ENCODE peak calls at places on chromosomes 11 and 22, in four cellular contexts. W is fibroblast of the aortic adventitia, O is omental fat pad, P is endothelial cell. L is an unnamed sample.

GRCh38 chr11:120027546-120028180 is 110.2 kb downstream of the TRIM29 start:
- DNase-seq in W (no peak), O (no peak), P (no peak), L (no peak)

GRCh38 chr22:26586556-26587325 is 3.2 kb downstream of the TPST2 start:
- DNase-seq in W (no peak), O (no peak), P (no peak), L (no peak)

GRCh38 chr11:76598426-76598839 is 72.1 kb downstream of the LRRC32 start:
- DNase-seq in W (peak), O (no peak), P (peak), L (no peak)

GRCh38 chr11:2302280-2302843 is 549 bp downstream of the TSPAN32 start:
- DNase-seq in W (no peak), O (peak), P (no peak), L (no peak)

GRCh38 chr11:119830400-119830799 is 101.4 kb upstream of the NECTIN1 start:
- DNase-seq in W (no peak), O (no peak), P (no peak), L (no peak)

GRCh38 chr11:70270877-70271634 is 566 bp downstream of the PPFIA1 start:
- DNase-seq in W (peak), O (no peak), P (peak), L (peak)

GRCh38 chr22:49205401-49205800 is 622.3 kb downstream of the BRD1 start:
- DNase-seq in W (no peak), O (no peak), P (no peak), L (peak)

GRCh38 chr11:19953909-19954308 is 206.4 kb downstream of the DBX1 start:
- DNase-seq in W (peak), O (no peak), P (peak), L (no peak)

GRCh38 chr11:121559812-121560211 is 107.0 kb upstream of the SORL1-AS1 start:
- DNase-seq in W (no peak), O (no peak), P (no peak), L (no peak)

GRCh38 chr22:48427731-48428211 is 1399.9 kb downstream of the BRD1 start:
- DNase-seq in W (no peak), O (no peak), P (no peak), L (no peak)

GRCh38 chr11:128716661-128717210 is 22.9 kb downstream of the FLI1 start:
- DNase-seq in W (peak), O (no peak), P (no peak), L (no peak)

GRCh38 chr11:68038226-68038717 is 553 bp upstream of the TCIRG1 start:
- DNase-seq in W (no peak), O (no peak), P (no peak), L (no peak)

GRCh38 chr22:48186121-48186790 is 1423.8 kb downstream of the TBC1D22A start:
- DNase-seq in W (no peak), O (no peak), P (no peak), L (no peak)

GRCh38 chr22:28029962-28030361 is 110.9 kb upstream of the PITPNB start:
- DNase-seq in W (no peak), O (no peak), P (no peak), L (no peak)

GRCh38 chr11:5737091-5737490 is 843 bp downstream of the OR56B1 start:
- DNase-seq in W (peak), O (no peak), P (no peak), L (no peak)

GRCh38 chr11:12979928-12980689 is 29.0 kb upstream of the RASSF10 start:
- DNase-seq in W (no peak), O (no peak), P (peak), L (no peak)

GRCh38 chr22:43554259-43554636 is 142.4 kb downstream of the MPPED1 start:
- DNase-seq in W (no peak), O (no peak), P (no peak), L (peak)

DNA sequence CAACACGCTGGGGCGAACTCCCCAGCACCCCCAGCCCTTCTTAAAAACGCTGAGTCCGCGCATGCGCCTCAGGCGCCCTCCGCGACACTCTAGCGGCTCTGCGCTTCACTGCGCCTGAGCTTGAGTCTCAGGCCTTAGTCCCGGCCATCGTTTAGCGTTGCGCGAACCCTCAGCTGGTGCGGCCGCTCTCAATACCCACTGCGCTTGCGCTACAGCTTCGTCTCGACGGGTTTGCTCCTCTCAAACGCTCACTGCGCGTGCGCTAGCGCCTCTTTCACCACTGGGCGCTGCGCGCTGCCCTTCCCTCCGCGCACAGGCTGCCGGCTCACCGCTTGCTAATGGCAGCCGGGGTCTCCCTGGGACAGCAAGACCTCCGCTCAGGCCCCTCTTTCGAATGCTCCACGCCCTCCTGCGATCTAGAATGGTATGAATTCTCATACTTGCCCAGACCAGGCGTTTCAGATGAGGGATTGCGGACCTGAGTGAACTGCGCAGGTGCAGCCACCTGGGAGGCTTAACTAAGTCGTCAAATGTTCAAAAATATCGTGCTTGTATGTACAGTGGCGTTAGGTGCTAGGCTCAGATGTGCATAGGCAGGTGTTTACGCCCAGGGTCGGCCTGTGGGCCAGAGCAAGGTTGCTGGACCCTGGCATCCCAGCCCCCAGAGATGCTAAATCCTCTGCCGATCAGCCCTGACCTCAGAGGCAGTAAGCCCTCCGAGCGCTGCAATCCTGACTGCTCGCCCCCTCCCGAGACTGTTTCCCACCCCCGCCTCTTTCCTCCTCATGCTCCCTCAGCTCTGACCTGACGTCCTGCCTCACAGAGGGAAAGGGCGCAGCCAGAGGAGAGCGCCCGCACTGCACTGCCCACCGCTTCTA is at the start of gene SLC2A11:
- DNase-seq in W (peak), O (peak), P (peak), L (peak)
- TF ChIP-seq CTCF in W (peak), O (no peak), P (no peak), L (no peak)

DNA sequence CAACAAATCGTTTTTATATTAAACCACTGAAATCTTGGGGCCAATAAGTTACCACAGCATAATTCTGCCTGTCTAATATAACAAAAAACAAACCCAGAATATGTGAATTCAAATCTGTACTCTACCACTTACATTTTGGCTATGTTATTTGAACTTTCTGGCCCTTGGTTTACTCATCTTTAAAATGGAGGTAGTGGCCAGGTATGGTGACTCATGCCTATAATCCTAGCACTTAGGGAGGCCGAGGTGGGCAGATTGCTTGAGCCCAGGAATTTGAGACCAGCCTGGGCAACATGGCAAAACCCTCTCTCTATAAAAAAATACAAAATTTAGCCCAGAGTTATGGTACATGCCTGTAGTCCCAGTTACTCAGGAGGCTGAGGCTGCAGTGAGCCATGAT is 84.2 kb downstream of the FAM168A start:
- DNase-seq in W (no peak), O (no peak), P (no peak), L (no peak)
- TF ChIP-seq CTCF in W (no peak), O (no peak), P (no peak), L (no peak)

GRCh38 chr11:134725939-134726639 is 314.0 kb upstream of the B3GAT1 start:
- DNase-seq in W (no peak), O (no peak), P (peak), L (no peak)
- TF ChIP-seq CTCF in W (no peak), O (no peak), P (no peak), L (peak)

GRCh38 chr11:35507688-35508087 is 17.7 kb downstream of the PAMR1 start:
- DNase-seq in W (no peak), O (no peak), P (no peak), L (no peak)
- TF ChIP-seq CTCF in W (no peak), O (no peak), P (no peak), L (no peak)

GRCh38 chr22:24803064-24803542 is 2.9 kb upstream of the SGSM1 start:
- DNase-seq in W (peak), O (peak), P (peak), L (peak)
- TF ChIP-seq CTCF in W (peak), O (peak), P (peak), L (peak)

GRCh38 chr11:60947666-60948065 is 4.3 kb downstream of the SLC15A3 start:
- DNase-seq in W (peak), O (no peak), P (no peak), L (no peak)
- TF ChIP-seq CTCF in W (no peak), O (no peak), P (no peak), L (no peak)

GRCh38 chr11:107018902-107019493 is 722 bp upstream of the GUCY1A2 start:
- DNase-seq in W (peak), O (no peak), P (peak), L (peak)
- TF ChIP-seq CTCF in W (no peak), O (no peak), P (no peak), L (no peak)

GRCh38 chr11:105315287-105315686 is 175.7 kb upstream of the CARD18 start:
- DNase-seq in W (no peak), O (no peak), P (no peak), L (no peak)
- TF ChIP-seq CTCF in W (no peak), O (no peak), P (no peak), L (no peak)